ENCODE peak calls at places on chromosomes 2 and 18, in ten cellular contexts. E is IMR-90; V is ovary; W is uterus; P is neuronal stem cell; Z is fibroblast of lung; N is CD8-positive, alpha-beta memory T cell; J is astrocyte; K is CD4-positive, CD25-positive, alpha-beta regulatory T cell; I is heart left ventricle. F is an unnamed sample.

GRCh38 chr2:18311413-18311812 is 249.0 kb downstream of the RDH14 start:
- DNase-seq in E (peak; percentile 64), V (no peak), W (no peak), P (no peak), Z (peak; percentile 55), N (no peak), J (peak; percentile 69), K (no peak), I (no peak), F (no peak)

GRCh38 chr2:15971351-15971750 is 31.0 kb downstream of the MYCN start:
- DNase-seq in E (no peak), V (no peak), W (no peak), P (no peak), Z (no peak), N (no peak), J (no peak), K (no peak), I (no peak), F (no peak)

GRCh38 chr2:86787701-86788100 is 3.0 kb downstream of the CD8A start:
- DNase-seq in E (no peak), V (no peak), W (no peak), P (no peak), Z (no peak), N (no peak), J (no peak), K (no peak), I (peak; percentile 80), F (no peak)

GRCh38 chr2:19038096-19039015 is 320.1 kb downstream of the OSR1 start:
- DNase-seq in E (peak; percentile 83), V (no peak), W (no peak), P (no peak), Z (peak; percentile 68), N (no peak), J (peak; percentile 90), K (no peak), I (no peak), F (no peak)

GRCh38 chr18:7879717-7880116 is 312.6 kb downstream of the PTPRM start:
- DNase-seq in E (no peak), V (no peak), W (no peak), P (no peak), Z (no peak), N (no peak), J (no peak), K (no peak), I (no peak), F (no peak)

GRCh38 chr18:35478520-35479435 is 19.0 kb downstream of the INO80C start:
- DNase-seq in E (peak; percentile 86), V (no peak), W (no peak), P (no peak), Z (peak; percentile 80), N (no peak), J (peak; percentile 79), K (peak; percentile 18), I (no peak), F (no peak)

GRCh38 chr18:12657849-12658829 is at the start of gene SPIRE1:
- DNase-seq in E (peak; percentile 52), V (peak; percentile 60), W (peak; percentile 55), P (peak; percentile 71), Z (peak; percentile 50), N (peak; percentile 20), J (peak; percentile 33), K (peak; percentile 44), I (peak; percentile 82), F (no peak)

GRCh38 chr2:149465873-149466272 is 121.7 kb downstream of the MMADHC start:
- DNase-seq in E (no peak), V (no peak), W (no peak), P (no peak), Z (no peak), N (no peak), J (no peak), K (no peak), I (no peak), F (no peak)

GRCh38 chr2:28952806-28953190 is 28.3 kb upstream of the TOGARAM2 start:
- DNase-seq in E (no peak), V (no peak), W (no peak), P (no peak), Z (no peak), N (no peak), J (no peak), K (no peak), I (no peak), F (no peak)

GRCh38 chr2:28949617-28950305 is 31.3 kb upstream of the TOGARAM2 start:
- DNase-seq in E (no peak), V (no peak), W (no peak), P (no peak), Z (no peak), N (no peak), J (no peak), K (no peak), I (no peak), F (no peak)

GRCh38 chr2:28950941-28951630 is 30.0 kb upstream of the TOGARAM2 start:
- DNase-seq in E (no peak), V (no peak), W (no peak), P (peak; percentile 68), Z (no peak), N (no peak), J (no peak), K (no peak), I (no peak), F (no peak)

GRCh38 chr2:28949190-28949589 is 31.9 kb upstream of the TOGARAM2 start:
- DNase-seq in E (no peak), V (no peak), W (no peak), P (no peak), Z (no peak), N (no peak), J (no peak), K (no peak), I (no peak), F (no peak)

DNA sequence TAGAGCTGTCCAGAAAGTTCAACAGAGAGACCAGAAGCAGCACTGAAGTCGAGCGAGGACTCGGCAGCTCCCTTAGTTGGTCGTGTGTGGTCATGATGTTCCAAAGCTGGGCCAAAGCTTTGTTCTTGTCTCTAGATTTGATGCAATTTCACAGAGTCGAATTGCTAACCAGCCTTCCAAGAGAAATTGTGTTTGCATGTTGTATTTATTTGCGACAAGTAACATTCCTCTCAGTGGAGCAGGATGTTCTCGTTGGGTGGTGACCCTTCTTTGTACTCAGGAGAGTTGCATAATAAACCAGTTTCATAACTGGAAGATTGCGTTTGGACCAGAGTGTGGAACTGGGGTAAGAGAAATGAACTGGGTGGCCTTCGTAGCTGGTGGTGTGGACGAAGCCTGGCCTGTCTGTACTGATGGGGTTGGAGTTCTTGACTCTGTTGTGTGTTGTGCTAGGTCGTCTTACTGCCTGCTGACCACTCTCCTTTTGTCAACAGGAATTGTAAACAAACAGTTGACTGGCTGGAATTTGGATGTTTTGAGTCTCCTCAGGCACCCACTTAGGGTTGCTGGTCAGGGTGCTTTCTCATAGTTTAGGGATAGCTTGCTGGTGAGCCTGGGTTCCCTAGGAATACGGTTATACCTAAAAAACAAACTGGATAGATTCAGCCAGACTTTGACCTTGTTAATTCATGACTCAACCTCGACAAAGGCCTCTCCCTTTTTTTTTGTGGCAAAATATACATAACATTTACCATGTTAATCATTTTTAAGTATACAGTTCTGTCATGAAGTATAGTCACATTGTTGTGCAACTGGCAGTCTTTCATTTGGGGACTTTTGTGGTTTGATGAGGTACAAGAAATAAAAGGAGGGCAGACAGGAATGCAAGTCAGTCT is 28.9 kb upstream of the TOGARAM2 start:
- DNase-seq in E (peak; percentile 18), V (no peak), W (peak; percentile 17), P (no peak), Z (peak; percentile 87), N (no peak), J (no peak), K (no peak), I (no peak), F (no peak)
- H3K27ac ChIP-seq in E (no peak overlapping the region), V (no peak overlapping the region), W (peak overlapping the region; percentile 29), P (no peak overlapping the region), Z (no peak overlapping the region), N (no peak overlapping the region), J (no peak overlapping the region), K (no peak overlapping the region), I (peak overlapping the region; percentile 53), F (no peak overlapping the region)

DNA sequence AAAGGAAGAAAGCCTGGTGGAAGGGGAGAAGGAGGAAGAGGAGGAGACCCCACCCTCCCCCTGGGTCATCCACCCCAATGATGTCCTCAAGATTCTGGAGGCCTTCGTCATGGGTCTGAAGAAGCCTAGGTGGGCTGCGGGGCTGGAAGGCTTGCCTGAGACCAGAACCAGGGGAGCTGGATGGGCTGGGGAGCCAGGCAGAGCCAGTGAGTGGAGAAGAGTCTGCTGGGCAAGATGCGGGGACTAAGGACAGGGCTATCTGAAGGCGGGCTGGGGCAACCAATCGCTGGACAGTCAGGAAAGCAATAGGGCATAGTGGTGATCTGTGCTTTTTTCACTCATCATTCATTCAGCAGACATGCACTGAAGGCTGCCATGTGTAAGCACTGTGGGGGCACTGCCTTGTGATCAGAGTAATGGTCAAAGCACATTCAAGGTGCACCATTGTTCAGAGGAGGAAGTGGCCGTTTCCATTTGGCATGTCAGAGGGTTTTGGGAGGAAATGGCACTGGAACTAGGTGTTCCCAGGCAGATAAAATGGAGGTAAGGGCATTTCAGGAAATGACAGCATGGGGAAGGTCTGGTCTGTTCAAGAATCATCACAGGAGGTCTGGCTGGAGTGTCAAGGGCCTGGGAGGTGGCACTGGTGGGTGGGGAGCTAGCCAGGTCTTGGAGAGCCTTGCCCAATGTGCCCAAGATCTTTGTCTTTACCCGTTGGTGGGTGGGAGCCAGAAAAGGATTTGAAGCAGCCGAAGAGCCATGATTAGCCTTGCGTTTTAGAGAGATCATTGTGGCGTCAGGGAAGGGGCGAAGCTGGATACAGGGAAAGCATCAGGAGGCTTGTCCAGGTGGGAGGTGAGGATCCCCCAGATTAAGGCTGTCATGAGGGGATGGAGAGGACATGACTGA is 24.2 kb downstream of the OTOF start:
- DNase-seq in E (no peak), V (no peak), W (no peak), P (no peak), Z (no peak), N (no peak), J (no peak), K (no peak), I (no peak), F (no peak)
- H3K4me1 ChIP-seq in E (no peaks in the 10 kb centered on the region), V (no peaks in the 10 kb centered on the region), W (no peaks in the 10 kb centered on the region), P (peaks cover 15% of the 10 kb centered on the region), Z (no peaks in the 10 kb centered on the region), N (no peaks in the 10 kb centered on the region), J (no peaks in the 10 kb centered on the region), K (no peaks in the 10 kb centered on the region), I (no peaks in the 10 kb centered on the region), F (no peaks in the 10 kb centered on the region)

DNA sequence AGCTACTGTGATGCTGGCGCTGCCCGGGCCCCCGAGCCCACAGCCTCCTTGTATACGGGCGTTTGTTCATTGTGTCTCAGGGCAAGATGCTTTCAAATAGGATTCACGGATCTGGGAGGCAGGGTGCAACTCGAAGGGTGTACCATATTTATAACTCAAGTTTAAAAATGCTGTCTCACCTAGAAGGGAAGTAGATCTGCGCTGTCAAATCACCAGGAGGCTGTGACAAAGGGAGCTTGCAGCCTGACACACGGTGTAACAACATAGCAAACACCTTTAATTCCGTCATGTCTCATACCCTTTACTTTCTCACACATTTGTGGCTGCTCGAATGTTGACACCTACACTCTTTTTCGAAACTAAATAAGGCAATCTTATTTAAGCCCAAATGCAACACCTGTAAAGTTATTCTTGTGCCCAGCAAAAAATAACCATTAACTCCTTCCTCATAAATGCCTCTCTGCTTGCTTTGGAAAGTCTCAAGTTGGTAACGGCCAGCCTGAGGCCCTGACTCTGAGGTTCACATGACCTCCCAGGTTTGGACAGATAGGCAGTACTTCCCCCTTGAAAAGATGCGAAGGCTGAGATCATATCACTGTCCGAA is 11.7 kb downstream of the ZEB2 start:
- DNase-seq in E (no peak), V (no peak), W (no peak), P (no peak), Z (peak; percentile 50), N (peak; percentile 29), J (no peak), K (no peak), I (no peak), F (no peak)
- H3K27ac ChIP-seq in E (peak overlapping the region; percentile 51), V (peak overlapping the region; percentile 1), W (peak overlapping the region; percentile 95), P (no peak overlapping the region), Z (peak overlapping the region; percentile 96), N (peak overlapping the region; percentile 68), J (no peak overlapping the region), K (no peak overlapping the region), I (peak overlapping the region; percentile 99), F (no peak overlapping the region)

GRCh38 chr2:165927353-165927752 is 26.2 kb downstream of the TTC21B start:
- DNase-seq in E (peak; percentile 65), V (no peak), W (no peak), P (no peak), Z (no peak), N (no peak), J (peak; percentile 7), K (no peak), I (no peak), F (no peak)

GRCh38 chr2:165924950-165925349 is 28.6 kb downstream of the TTC21B start:
- DNase-seq in E (no peak), V (no peak), W (no peak), P (no peak), Z (no peak), N (no peak), J (no peak), K (no peak), I (no peak), F (no peak)

GRCh38 chr2:165933211-165933610 is 20.4 kb downstream of the TTC21B start:
- DNase-seq in E (no peak), V (no peak), W (no peak), P (no peak), Z (no peak), N (no peak), J (no peak), K (no peak), I (no peak), F (no peak)

DNA sequence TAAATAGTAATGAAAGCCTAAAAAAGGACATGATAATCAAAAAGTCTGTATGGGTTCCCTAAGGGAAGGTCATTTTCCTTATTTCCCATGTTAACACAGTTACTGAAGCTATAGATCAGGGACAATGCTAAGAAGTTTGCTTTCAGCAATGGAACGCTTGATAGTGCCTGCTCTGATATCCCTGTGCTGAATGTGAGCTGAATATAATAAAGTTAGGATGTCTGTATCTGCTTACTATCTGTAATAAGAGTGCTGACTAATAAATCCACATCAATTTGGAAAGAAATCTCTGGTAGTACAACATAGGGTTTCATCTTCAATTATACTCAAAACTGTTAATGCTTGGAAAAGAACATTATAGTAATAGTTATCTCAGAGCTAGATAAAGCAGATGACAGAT is 25.8 kb downstream of the TTC21B start:
- DNase-seq in E (no peak), V (no peak), W (no peak), P (no peak), Z (no peak), N (no peak), J (no peak), K (no peak), I (no peak), F (no peak)
- H3K4me1 ChIP-seq in E (no peaks in the 10 kb centered on the region), V (no peaks in the 10 kb centered on the region), W (no peaks in the 10 kb centered on the region), P (no peaks in the 10 kb centered on the region), Z (no peaks in the 10 kb centered on the region), N (no peaks in the 10 kb centered on the region), J (no peaks in the 10 kb centered on the region), K (no peaks in the 10 kb centered on the region), I (no peaks in the 10 kb centered on the region), F (no peaks in the 10 kb centered on the region)

F was measured in iPS DF 6.9.